ENCODE peak calls at places on chromosomes 11 and 22, in ten cellular contexts. X is T-helper 1 cell; M is AG04450; O is DMS 273 treated with DMSO at 0.1 percent for 48 hours; R is GDM1; B is activated effector memory CD4-positive, alpha-beta T cell treated with Interleukin-2 at 50 U/mL for 16 hours; E is PC-3; W is activated naive CD4-positive, alpha-beta T cell treated with anti-CD3 and anti-CD28 coated beads for 36 hours; G is posterior cingulate gyrus; Q is GOT3. F is an unnamed sample.

GRCh38 chr11:129790131-129790530 is 25.5 kb upstream of the TMEM45B start:
- DNase-seq in X (no peak), M (no peak), O (no peak), R (no peak), B (no peak), E (no peak), W (no peak), G (no peak), Q (no peak), F (no peak)

GRCh38 chr11:103619480-103619879 is 417.0 kb upstream of the DDI1 start:
- DNase-seq in X (no peak), M (no peak), O (no peak), R (no peak), B (no peak), E (peak), W (no peak), G (peak), Q (no peak), F (peak)

GRCh38 chr11:77407613-77408012 is 66.3 kb downstream of the PAK1 start:
- DNase-seq in X (no peak), M (peak), O (peak), R (peak), B (no peak), E (peak), W (no peak), G (no peak), Q (no peak), F (no peak)

GRCh38 chr11:9740202-9740881 is 76.5 kb downstream of the SWAP70 start:
- DNase-seq in X (no peak), M (no peak), O (no peak), R (no peak), B (no peak), E (peak), W (no peak), G (no peak), Q (no peak), F (no peak)

GRCh38 chr11:114366331-114367243 is 33.7 kb downstream of the C11orf71 start:
- DNase-seq in X (no peak), M (peak), O (no peak), R (no peak), B (no peak), E (peak), W (no peak), G (no peak), Q (no peak), F (no peak)

GRCh38 chr11:10930961-10931760 is 73.3 kb upstream of the ZBED5 start:
- DNase-seq in X (peak), M (peak), O (peak), R (no peak), B (peak), E (peak), W (peak), G (peak), Q (no peak), F (peak)

GRCh38 chr11:18368236-18368635 is 26.1 kb upstream of the LDHA start:
- DNase-seq in X (no peak), M (no peak), O (no peak), R (no peak), B (no peak), E (no peak), W (no peak), G (no peak), Q (no peak), F (no peak)

GRCh38 chr11:105151936-105152554 is 12.5 kb upstream of the CARD18 start:
- DNase-seq in X (no peak), M (no peak), O (no peak), R (no peak), B (no peak), E (peak), W (no peak), G (no peak), Q (no peak), F (no peak)

GRCh38 chr11:44648109-44648508 is 78.7 kb upstream of the TSPAN18 start:
- DNase-seq in X (no peak), M (no peak), O (no peak), R (no peak), B (no peak), E (no peak), W (no peak), G (no peak), Q (no peak), F (no peak)

GRCh38 chr11:121894581-121894980 is 221.4 kb downstream of the BLID start:
- DNase-seq in X (no peak), M (no peak), O (no peak), R (no peak), B (no peak), E (peak), W (no peak), G (no peak), Q (no peak), F (no peak)

GRCh38 chr22:43823911-43824665 is 12.0 kb upstream of the EFCAB6 start:
- DNase-seq in X (no peak), M (no peak), O (no peak), R (no peak), B (no peak), E (no peak), W (no peak), G (no peak), Q (no peak), F (no peak)

GRCh38 chr11:69941546-69942332 is 122.5 kb upstream of the FGF3 start:
- DNase-seq in X (no peak), M (no peak), O (no peak), R (no peak), B (no peak), E (no peak), W (no peak), G (no peak), Q (no peak), F (no peak)

GRCh38 chr11:112834277-112834755 is 126.9 kb upstream of the NCAM1 start:
- DNase-seq in X (no peak), M (no peak), O (no peak), R (no peak), B (no peak), E (no peak), W (no peak), G (peak), Q (no peak), F (no peak)

GRCh38 chr22:23553922-23554870 is 25.9 kb downstream of the IGLL1 start:
- DNase-seq in X (no peak), M (no peak), O (no peak), R (no peak), B (no peak), E (no peak), W (no peak), G (no peak), Q (no peak), F (no peak)

GRCh38 chr11:113043704-113044103 is 82.5 kb downstream of the NCAM1 start:
- DNase-seq in X (no peak), M (no peak), O (no peak), R (no peak), B (no peak), E (no peak), W (no peak), G (no peak), Q (no peak), F (no peak)

GRCh38 chr11:68596231-68596630 is 88.1 kb upstream of the GAL start:
- DNase-seq in X (no peak), M (no peak), O (no peak), R (no peak), B (no peak), E (no peak), W (no peak), G (no peak), Q (no peak), F (no peak)

GRCh38 chr22:41801147-41801819 is 804 bp downstream of the CCDC134 start:
- DNase-seq in X (no peak), M (no peak), O (no peak), R (no peak), B (no peak), E (no peak), W (no peak), G (no peak), Q (no peak), F (no peak)

GRCh38 chr11:2562181-2562581 is 117.4 kb downstream of the KCNQ1 start:
- DNase-seq in X (no peak), M (no peak), O (no peak), R (no peak), B (no peak), E (no peak), W (no peak), G (peak), Q (no peak), F (no peak)

GRCh38 chr11:58334708-58335107 is 24.2 kb downstream of the OR5B17 start:
- DNase-seq in X (no peak), M (peak), O (no peak), R (no peak), B (no peak), E (peak), W (no peak), G (no peak), Q (no peak), F (no peak)

GRCh38 chr11:32421992-32422391 is 13.3 kb downstream of the WT1 start:
- DNase-seq in X (no peak), M (no peak), O (no peak), R (no peak), B (no peak), E (no peak), W (no peak), G (no peak), Q (no peak), F (no peak)

GRCh38 chr22:23562186-23562585 is 17.9 kb downstream of the IGLL1 start:
- DNase-seq in X (no peak), M (no peak), O (no peak), R (no peak), B (no peak), E (no peak), W (no peak), G (no peak), Q (no peak), F (no peak)

GRCh38 chr11:105056446-105056845 is 11.3 kb upstream of the CARD16 start:
- DNase-seq in X (no peak), M (no peak), O (no peak), R (no peak), B (no peak), E (no peak), W (no peak), G (no peak), Q (no peak), F (no peak)

GRCh38 chr22:41844513-41844912 is 11.6 kb downstream of the SREBF2 start:
- DNase-seq in X (no peak), M (no peak), O (no peak), R (no peak), B (no peak), E (peak), W (no peak), G (no peak), Q (no peak), F (no peak)

GRCh38 chr11:122758974-122759373 is 79.3 kb upstream of the CRTAM start:
- DNase-seq in X (no peak), M (no peak), O (no peak), R (peak), B (no peak), E (no peak), W (peak), G (no peak), Q (no peak), F (no peak)

GRCh38 chr11:61072316-61073109 is 29.8 kb upstream of the CD5 start:
- DNase-seq in X (no peak), M (no peak), O (no peak), R (no peak), B (no peak), E (no peak), W (no peak), G (no peak), Q (no peak), F (no peak)

GRCh38 chr22:25970348-25970995 is 198.8 kb upstream of the SEZ6L start:
- DNase-seq in X (no peak), M (no peak), O (peak), R (no peak), B (no peak), E (no peak), W (no peak), G (no peak), Q (no peak), F (no peak)

GRCh38 chr11:2690261-2690575 is 9.6 kb downstream of the KCNQ1OT1 start:
- DNase-seq in X (no peak), M (no peak), O (no peak), R (no peak), B (no peak), E (no peak), W (no peak), G (peak), Q (no peak), F (no peak)

F was measured in NCI-H187 treated with DMSO at 0.1 percent for 48 hours.